ENCODE peak calls at places on chromosomes 1 and 21, in seven cellular contexts. W is GM04504; H is hippocampal formation; S is CD4-positive, alpha-beta T cell; F is neuronal stem cell; R is cardiac fibroblast; L is H54. G is an unnamed sample.

GRCh38 chr21:39529026-39529425 is 77.3 kb downstream of the SH3BGR start:
- DNase-seq in W (no peak), H (no peak), S (no peak), F (no peak), R (no peak), L (no peak), G (no peak)

GRCh38 chr1:207962716-207963428 is 51.9 kb upstream of the CD34 start:
- DNase-seq in W (no peak), H (peak), S (peak), F (no peak), R (peak), L (no peak), G (no peak)

GRCh38 chr21:31873696-31874599 is 1.1 kb downstream of the HUNK start:
- DNase-seq in W (no peak), H (no peak), S (peak), F (peak), R (no peak), L (no peak), G (no peak)

GRCh38 chr1:90936731-90937130 is 85.1 kb downstream of the ZNF644 start:
- DNase-seq in W (no peak), H (no peak), S (no peak), F (no peak), R (no peak), L (no peak), G (no peak)

GRCh38 chr1:235160395-235160964 is 570 bp downstream of the RBM34 start:
- DNase-seq in W (peak), H (peak), S (no peak), F (no peak), R (peak), L (no peak), G (peak)

GRCh38 chr1:15758953-15759661 is 512 bp downstream of the FBLIM1 start:
- DNase-seq in W (no peak), H (no peak), S (peak), F (no peak), R (no peak), L (no peak), G (no peak)

GRCh38 chr1:161420763-161421455 is 53.2 kb upstream of the CFAP126 start:
- DNase-seq in W (no peak), H (no peak), S (no peak), F (no peak), R (no peak), L (no peak), G (no peak)

GRCh38 chr1:4653796-4654715 is at the start of gene AJAP1:
- DNase-seq in W (no peak), H (no peak), S (no peak), F (no peak), R (no peak), L (no peak), G (no peak)

GRCh38 chr21:46226920-46227599 is 1.5 kb downstream of the LSS start:
- DNase-seq in W (peak), H (peak), S (no peak), F (no peak), R (peak), L (peak), G (peak)

GRCh38 chr21:39311164-39311563 is 2.3 kb downstream of the BRWD1 start:
- DNase-seq in W (no peak), H (no peak), S (no peak), F (no peak), R (no peak), L (no peak), G (no peak)

GRCh38 chr1:192545781-192546521 is 29.6 kb upstream of the RGS1 start:
- DNase-seq in W (no peak), H (no peak), S (no peak), F (no peak), R (no peak), L (no peak), G (no peak)

GRCh38 chr1:213244664-213245091 is 193.6 kb downstream of the RPS6KC1 start:
- DNase-seq in W (peak), H (peak), S (no peak), F (peak), R (peak), L (peak), G (peak)

GRCh38 chr1:169768161-169768560 is 26.5 kb downstream of the METTL18 start:
- DNase-seq in W (no peak), H (no peak), S (no peak), F (no peak), R (no peak), L (no peak), G (no peak)

GRCh38 chr1:62452951-62453350 is 16.1 kb downstream of the USP1 start:
- DNase-seq in W (no peak), H (no peak), S (no peak), F (no peak), R (peak), L (peak), G (no peak)

GRCh38 chr1:19315378-19316206 is 3.5 kb downstream of the SLC66A1 start:
- DNase-seq in W (peak), H (no peak), S (no peak), F (no peak), R (peak), L (peak), G (no peak)

GRCh38 chr1:11339346-11340247 is 66.6 kb downstream of the UBIAD1 start:
- DNase-seq in W (no peak), H (no peak), S (no peak), F (peak), R (no peak), L (no peak), G (no peak)

GRCh38 chr1:3774503-3775247 is 2.1 kb downstream of the SMIM1 start:
- DNase-seq in W (no peak), H (no peak), S (no peak), F (no peak), R (no peak), L (peak), G (no peak)

GRCh38 chr1:16915627-16915973 is 6.1 kb upstream of the CROCC start:
- DNase-seq in W (no peak), H (peak), S (no peak), F (no peak), R (peak), L (no peak), G (no peak)

GRCh38 chr1:225063722-225064121 is 134.2 kb downstream of the DNAH14 start:
- DNase-seq in W (no peak), H (no peak), S (no peak), F (no peak), R (no peak), L (no peak), G (no peak)

GRCh38 chr1:205593532-205593931 is 38.3 kb downstream of the ELK4 start:
- DNase-seq in W (no peak), H (no peak), S (no peak), F (no peak), R (no peak), L (no peak), G (no peak)

GRCh38 chr1:230651235-230651634 is 9.0 kb downstream of the COG2 start:
- DNase-seq in W (no peak), H (no peak), S (no peak), F (no peak), R (no peak), L (no peak), G (no peak)

G was measured in AG09319.